ENCODE peak calls at places on chromosomes 1 and 21, in five cellular contexts. W, S, C, E and Y are unnamed samples.

GRCh38 chr1:9551984-9552383 is 12.7 kb downstream of the SLC25A33 start:
- DNase-seq in W (no peak), S (no peak), C (no peak), E (no peak), Y (no peak)

GRCh38 chr1:151583796-151584195 is 28.1 kb upstream of the SNX27 start:
- DNase-seq in W (no peak), S (no peak), C (no peak), E (no peak), Y (no peak)

GRCh38 chr1:156502749-156503671 is 2.4 kb upstream of the MEF2D start:
- DNase-seq in W (no peak), S (peak), C (peak), E (peak), Y (no peak)

GRCh38 chr1:169103443-169103842 is 3.0 kb upstream of the ATP1B1 start:
- DNase-seq in W (no peak), S (no peak), C (peak), E (no peak), Y (no peak)

GRCh38 chr1:7677111-7677510 is 94.0 kb upstream of the VAMP3 start:
- DNase-seq in W (no peak), S (peak), C (peak), E (no peak), Y (no peak)

GRCh38 chr1:76257823-76258222 is 183.3 kb downstream of the ST6GALNAC3 start:
- DNase-seq in W (no peak), S (no peak), C (no peak), E (no peak), Y (no peak)

GRCh38 chr1:167455786-167456446 is 62.4 kb downstream of the CD247 start:
- DNase-seq in W (no peak), S (no peak), C (no peak), E (no peak), Y (no peak)

GRCh38 chr1:27577504-27578188 is 26.3 kb downstream of the AHDC1 start:
- DNase-seq in W (no peak), S (no peak), C (no peak), E (no peak), Y (no peak)

GRCh38 chr21:43331962-43332458 is 94.9 kb downstream of the SIK1 start:
- DNase-seq in W (no peak), S (peak), C (peak), E (no peak), Y (no peak)

GRCh38 chr1:79648124-79648523 is 641.6 kb upstream of the ADGRL4 start:
- DNase-seq in W (no peak), S (no peak), C (no peak), E (no peak), Y (no peak)

GRCh38 chr1:85940621-85941306 is 215.8 kb downstream of the COL24A1 start:
- DNase-seq in W (no peak), S (peak), C (no peak), E (no peak), Y (no peak)

GRCh38 chr1:179921472-179921871 is 33.1 kb upstream of the CEP350 start:
- DNase-seq in W (no peak), S (no peak), C (no peak), E (no peak), Y (no peak)

GRCh38 chr1:21653744-21654100 is 15.4 kb downstream of the RAP1GAP start:
- DNase-seq in W (no peak), S (peak), C (peak), E (no peak), Y (no peak)

GRCh38 chr1:163928080-163928479 is 606.3 kb downstream of the NUF2 start:
- DNase-seq in W (no peak), S (no peak), C (no peak), E (no peak), Y (no peak)

GRCh38 chr1:231242516-231243198 is 1.6 kb downstream of the GNPAT start:
- DNase-seq in W (no peak), S (peak), C (no peak), E (no peak), Y (no peak)

GRCh38 chr1:230163205-230163604 is 96.2 kb downstream of the GALNT2 start:
- DNase-seq in W (no peak), S (peak), C (no peak), E (no peak), Y (no peak)

GRCh38 chr21:41671212-41671762 is 95.6 kb downstream of the RIPK4 start:
- DNase-seq in W (no peak), S (peak), C (no peak), E (no peak), Y (no peak)

GRCh38 chr1:46174448-46175231 is at the start of gene TSPAN1:
- DNase-seq in W (peak), S (peak), C (peak), E (no peak), Y (no peak)

GRCh38 chr21:38930838-38931237 is 125.1 kb downstream of the ETS2 start:
- DNase-seq in W (no peak), S (no peak), C (no peak), E (no peak), Y (no peak)

GRCh38 chr1:167629681-167630567 is at the start of gene RCSD1:
- DNase-seq in W (no peak), S (peak), C (peak), E (no peak), Y (peak)

GRCh38 chr1:47593598-47594285 is 155.9 kb downstream of the FOXD2 start:
- DNase-seq in W (no peak), S (no peak), C (no peak), E (peak), Y (no peak)

DNA sequence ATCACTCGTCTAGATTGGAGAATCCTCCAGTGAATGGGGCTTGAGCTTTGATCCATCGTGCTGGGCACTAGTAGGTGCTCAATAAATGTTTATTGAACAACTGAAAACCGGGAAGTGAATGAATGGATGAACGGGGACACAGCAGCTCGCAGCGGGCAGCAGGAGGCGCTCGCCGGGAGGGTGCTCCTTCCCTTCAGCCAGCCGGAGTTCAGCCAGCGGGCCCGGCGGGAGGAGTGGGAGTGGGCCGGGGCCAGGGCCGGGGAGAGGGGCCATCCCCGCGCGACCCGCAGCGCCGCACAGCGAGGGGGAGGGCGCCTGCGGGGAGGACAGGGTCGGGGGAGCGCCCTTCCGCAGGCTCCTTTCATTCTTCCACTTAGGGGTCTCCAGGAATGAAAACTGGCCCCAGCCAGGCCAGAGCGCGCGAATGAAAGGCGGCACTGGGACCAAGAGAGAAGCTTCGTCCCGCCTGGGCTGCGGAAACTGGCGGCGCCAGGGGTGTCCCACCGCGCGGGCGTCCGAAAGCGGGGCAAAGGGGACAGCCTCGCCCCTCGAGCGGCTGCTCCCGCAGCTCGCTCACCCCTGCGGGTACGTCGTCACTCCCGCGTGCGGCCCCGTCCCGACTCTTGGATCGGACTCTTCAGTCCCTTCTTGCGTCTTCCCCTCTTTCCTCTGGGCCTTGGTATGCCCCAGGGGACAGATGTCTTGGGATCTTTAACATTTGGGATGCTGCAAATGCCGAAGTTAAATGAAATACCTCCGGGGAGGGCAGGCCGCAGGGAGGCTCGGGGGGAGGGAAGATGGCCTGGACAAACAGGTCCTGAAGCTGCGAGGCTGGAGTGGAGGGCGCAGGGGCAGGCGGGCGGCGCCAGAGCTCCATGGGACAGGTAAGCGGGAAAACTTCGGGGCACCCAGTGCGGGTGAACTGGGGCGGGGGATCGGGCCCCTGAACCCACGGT is 3.6 kb upstream of the INAVA start:
- DNase-seq in W (peak), S (peak), C (no peak), E (no peak), Y (peak)
- TF ChIP-seq CTCF in W (peak), S (peak), C (peak), E (no peak), Y (peak)

GRCh38 chr1:6447016-6447817 is 18.8 kb downstream of the TNFRSF25 start:
- DNase-seq in W (no peak), S (no peak), C (no peak), E (no peak), Y (no peak)
- TF ChIP-seq CTCF in W (no peak), S (no peak), C (no peak), E (no peak), Y (no peak)

GRCh38 chr1:24775901-24776300 is 30.7 kb downstream of the CLIC4 start:
- DNase-seq in W (peak), S (no peak), C (no peak), E (no peak), Y (no peak)
- TF ChIP-seq CTCF in W (no peak), S (no peak), C (no peak), E (no peak), Y (no peak)

GRCh38 chr1:62038594-62039284 is 155.9 kb upstream of the L1TD1 start:
- DNase-seq in W (peak), S (no peak), C (no peak), E (no peak), Y (no peak)
- TF ChIP-seq CTCF in W (peak), S (no peak), C (no peak), E (no peak), Y (peak)

DNA sequence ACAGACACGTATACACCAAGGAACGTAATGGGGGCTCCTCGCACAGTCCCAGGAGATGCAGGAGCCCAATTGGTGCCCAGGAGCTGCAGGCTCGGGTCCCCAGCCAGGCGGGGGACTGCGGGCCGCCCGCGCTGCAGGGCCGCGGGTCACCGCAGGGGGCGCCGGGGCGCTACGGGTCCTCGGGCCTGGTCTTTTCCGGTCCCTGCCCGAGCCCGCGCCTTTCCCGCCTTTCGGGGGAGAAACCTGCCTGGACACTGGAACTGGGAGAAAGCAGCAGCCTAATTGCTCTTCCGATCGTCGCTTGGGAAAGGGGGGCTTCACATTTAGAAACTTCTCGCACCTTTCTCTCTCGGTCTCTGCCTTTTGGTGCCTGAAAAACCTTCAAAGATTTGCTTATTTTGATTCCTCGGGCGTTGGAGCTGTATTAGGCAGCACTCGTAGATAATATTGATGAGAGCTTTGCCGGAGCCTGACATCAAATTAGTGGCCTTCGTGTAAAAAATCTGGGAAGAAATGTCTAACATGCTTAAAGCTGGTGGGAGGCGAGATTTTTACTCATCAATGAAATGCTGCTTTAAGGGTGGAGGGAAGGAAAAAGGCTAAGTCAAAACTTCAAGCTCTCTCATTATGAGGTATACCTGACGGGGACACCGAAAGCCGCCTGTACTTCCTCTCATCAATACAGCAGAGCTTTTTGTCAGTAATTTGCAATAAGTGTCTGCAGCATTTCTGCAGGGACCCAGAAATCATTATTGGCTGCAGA is 12.6 kb upstream of the BARHL2 start:
- DNase-seq in W (no peak), S (peak), C (no peak), E (peak), Y (peak)
- TF ChIP-seq CTCF in W (no peak), S (no peak), C (no peak), E (peak), Y (peak)

DNA sequence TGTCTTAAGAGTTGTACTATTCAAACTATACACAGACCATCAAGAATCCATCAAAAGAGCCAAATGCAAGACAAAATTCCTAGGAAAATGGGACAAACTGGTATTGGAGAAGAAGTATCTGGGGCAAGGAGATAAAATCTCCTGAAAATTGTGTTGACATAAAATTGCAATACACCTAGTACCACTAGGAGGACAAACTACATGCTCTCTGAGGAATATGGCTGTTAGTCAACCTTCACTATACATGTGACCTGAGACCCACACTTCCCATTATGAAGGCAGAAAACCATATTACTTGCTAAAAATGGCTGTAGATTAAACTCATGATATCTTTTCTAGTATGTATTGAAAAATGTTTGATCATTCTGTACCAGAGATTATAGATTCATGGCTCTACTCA is 30.0 kb downstream of the IRF2BP2 start:
- DNase-seq in W (peak), S (no peak), C (no peak), E (no peak), Y (no peak)
- TF ChIP-seq CTCF in W (peak), S (peak), C (no peak), E (no peak), Y (peak)